ENCODE peak calls at places on chromosomes 12 and 14, in four cellular contexts. E is NT2/D1, M is psoas muscle, K is tibial artery. B is an unnamed sample.

GRCh38 chr14:60734465-60735242 is at the start of gene MNAT1:
- DNase-seq in E (no peak), M (peak; percentile 76), K (peak; percentile 73), B (peak; percentile 51)

GRCh38 chr14:102096569-102097188 is 9.8 kb upstream of the HSP90AA1 start:
- DNase-seq in E (no peak), M (peak; percentile 88), K (peak; percentile 90), B (peak; percentile 83)

GRCh38 chr12:82593901-82594396 is 92.8 kb upstream of the TMTC2 start:
- DNase-seq in E (no peak), M (no peak), K (no peak), B (no peak)

GRCh38 chr12:76422878-76423438 is 74.7 kb upstream of the BBS10 start:
- DNase-seq in E (no peak), M (no peak), K (no peak), B (no peak)

GRCh38 chr14:75069021-75069810 is at the start of gene ZC2HC1C:
- DNase-seq in E (peak; percentile 57), M (peak; percentile 97), K (peak; percentile 95), B (peak; percentile 96)

GRCh38 chr14:75476274-75476995 is 45.8 kb upstream of the BATF start:
- DNase-seq in E (no peak), M (no peak), K (no peak), B (no peak)

GRCh38 chr12:21456291-21456780 is 18.9 kb downstream of the PYROXD1 start:
- DNase-seq in E (no peak), M (no peak), K (no peak), B (no peak)

GRCh38 chr12:76792828-76793227 is 28.9 kb downstream of the ZDHHC17 start:
- DNase-seq in E (no peak), M (no peak), K (no peak), B (no peak)

GRCh38 chr12:127270193-127270592 is 996.8 kb upstream of the TMEM132C start:
- DNase-seq in E (no peak), M (no peak), K (no peak), B (no peak)

GRCh38 chr12:50188875-50189575 is 21.9 kb upstream of the CERS5 start:
- DNase-seq in E (no peak), M (no peak), K (no peak), B (no peak)

GRCh38 chr14:95564060-95564459 is 29.2 kb downstream of the GLRX5 start:
- DNase-seq in E (no peak), M (peak; percentile 47), K (no peak), B (no peak)

GRCh38 chr14:95192306-95192705 is 35.0 kb upstream of the DICER1 start:
- DNase-seq in E (no peak), M (no peak), K (no peak), B (no peak)

GRCh38 chr12:115660211-115660805 is 617.2 kb downstream of the MED13L start:
- DNase-seq in E (no peak), M (peak; percentile 19), K (no peak), B (no peak)

GRCh38 chr12:107560194-107560905 is 125.2 kb upstream of the PWP1 start:
- DNase-seq in E (peak; percentile 39), M (no peak), K (no peak), B (no peak)

GRCh38 chr12:73220951-73221350 is 948.8 kb downstream of the TRHDE start:
- DNase-seq in E (no peak), M (no peak), K (no peak), B (no peak)

GRCh38 chr14:59920378-59920683 is 387 bp downstream of the LRRC9 start:
- DNase-seq in E (no peak), M (no peak), K (no peak), B (no peak)

GRCh38 chr12:69024413-69024812 is 91.4 kb upstream of the CPM start:
- DNase-seq in E (no peak), M (no peak), K (no peak), B (no peak)

GRCh38 chr14:102883028-102883953 is 39.2 kb upstream of the AMN start:
- DNase-seq in E (no peak), M (no peak), K (no peak), B (no peak)

GRCh38 chr12:109532721-109533486 is 40.4 kb downstream of the MMAB start:
- DNase-seq in E (no peak), M (no peak), K (no peak), B (no peak)

DNA sequence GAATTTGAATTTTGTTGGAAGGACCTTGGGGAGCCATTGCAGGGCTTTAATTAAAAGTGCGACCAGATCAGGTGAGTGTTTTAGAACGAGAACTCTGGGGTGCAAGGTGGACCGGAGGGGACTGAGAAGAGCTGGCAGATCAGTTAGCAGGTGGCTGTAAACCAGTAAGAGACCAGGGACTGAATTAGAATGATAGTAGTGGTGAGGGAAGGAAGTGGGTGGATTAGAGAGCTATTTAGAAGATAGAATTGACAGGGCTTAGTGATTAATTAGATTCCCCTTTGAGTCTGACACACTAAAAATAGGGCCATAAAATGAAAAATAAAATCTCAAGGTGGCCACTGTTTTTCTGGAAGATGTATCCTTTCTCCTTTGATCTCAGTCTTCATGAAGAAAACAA is 44.8 kb downstream of the PLXNC1 start:
- DNase-seq in E (no peak), M (no peak), K (no peak), B (no peak)
- H3K4me3 ChIP-seq in E (no peak overlapping the region), M (no peak overlapping the region), K (no peak overlapping the region), B (no peak overlapping the region)

GRCh38 chr12:13100610-13100881 is 2.9 kb downstream of the GSG1 start:
- DNase-seq in E (no peak), M (no peak), K (no peak), B (no peak)

GRCh38 chr12:13100882-13101769 is 2.3 kb downstream of the GSG1 start:
- DNase-seq in E (peak; percentile 97), M (peak; percentile 95), K (peak; percentile 94), B (peak; percentile 92)

GRCh38 chr12:13101854-13102375 is 1.6 kb downstream of the GSG1 start:
- DNase-seq in E (no peak), M (no peak), K (no peak), B (peak; percentile 32)

GRCh38 chr12:13099066-13099909 is 4.2 kb downstream of the GSG1 start:
- DNase-seq in E (no peak), M (no peak), K (peak; percentile 51), B (no peak)

DNA sequence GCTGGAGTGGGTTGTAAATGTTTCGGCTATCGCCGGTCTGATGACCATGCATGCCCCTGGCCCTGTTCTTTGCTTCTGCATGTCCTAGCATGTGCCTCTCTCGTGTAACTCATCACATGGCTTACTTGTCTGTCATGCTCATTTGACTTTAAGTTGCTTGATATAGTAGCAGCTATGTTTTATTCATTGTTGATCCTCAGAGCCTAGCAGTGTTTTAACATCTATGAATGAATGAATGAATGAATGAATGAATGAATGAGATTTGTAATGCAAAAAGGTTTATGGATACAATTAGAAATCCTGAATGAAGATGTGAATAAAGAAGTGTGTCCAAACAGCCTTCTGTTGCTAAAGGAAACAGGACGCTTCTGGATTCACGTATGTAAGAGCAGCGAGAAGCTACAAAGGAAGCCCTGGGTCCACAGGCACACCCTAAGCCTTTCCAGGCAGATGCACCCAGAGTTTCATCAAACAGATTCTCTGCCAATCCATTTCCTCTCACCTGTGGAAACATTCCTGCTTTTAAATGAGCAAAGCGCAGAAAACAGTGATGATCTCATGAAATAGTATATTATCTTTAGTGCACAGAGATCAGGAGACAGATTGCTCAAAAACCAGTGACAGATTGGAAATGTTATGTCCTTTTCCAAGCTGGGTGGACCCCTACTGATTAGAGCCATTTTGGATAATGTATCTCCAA is 3.4 kb downstream of the GSG1 start:
- DNase-seq in E (no peak), M (no peak), K (no peak), B (no peak)
- H3K4me3 ChIP-seq in E (peak overlapping the region; percentile 45), M (peak overlapping the region; percentile 70), K (peak overlapping the region; percentile 60), B (peak overlapping the region; percentile 85)

DNA sequence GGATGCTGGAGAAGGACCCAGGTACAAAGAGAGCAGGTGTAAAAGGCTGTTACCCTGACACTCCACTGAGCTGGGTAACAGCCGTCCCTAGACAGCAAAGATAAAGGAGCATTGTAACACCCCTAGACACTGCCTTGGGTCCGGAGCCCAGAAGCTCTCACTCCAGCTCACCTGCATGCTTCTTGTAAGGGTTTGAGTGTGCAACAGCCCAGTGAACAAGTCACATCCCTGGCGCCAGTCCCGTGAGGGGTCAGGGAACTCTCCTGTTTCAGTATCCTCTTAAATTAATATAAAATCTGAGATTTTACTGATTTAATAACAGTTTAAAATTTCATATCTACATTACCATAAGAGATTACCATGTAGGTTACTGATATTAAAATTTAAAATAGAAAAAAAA is 124.8 kb upstream of the LMO3 start:
- DNase-seq in E (no peak), M (no peak), K (no peak), B (no peak)
- H3K4me3 ChIP-seq in E (no peak overlapping the region), M (no peak overlapping the region), K (no peak overlapping the region), B (no peak overlapping the region)

GRCh38 chr12:112096070-112096469 is 12.5 kb downstream of the NAA25 start:
- DNase-seq in E (no peak), M (no peak), K (no peak), B (no peak)
- H3K4me3 ChIP-seq in E (no peak overlapping the region), M (no peak overlapping the region), K (no peak overlapping the region), B (no peak overlapping the region)

GRCh38 chr14:97077253-97077653 is 280.1 kb downstream of the VRK1 start:
- DNase-seq in E (no peak), M (peak; percentile 27), K (peak; percentile 58), B (no peak)
- H3K4me3 ChIP-seq in E (no peak overlapping the region), M (no peak overlapping the region), K (no peak overlapping the region), B (no peak overlapping the region)

GRCh38 chr12:89345830-89346740 is 6.2 kb downstream of the DUSP6 start:
- DNase-seq in E (peak; percentile 75), M (peak; percentile 28), K (peak; percentile 65), B (peak; percentile 38)
- H3K4me3 ChIP-seq in E (no peak overlapping the region), M (peak overlapping the region; percentile 77), K (no peak overlapping the region), B (peak overlapping the region; percentile 44)

GRCh38 chr14:23950411-23951135 is 3.0 kb upstream of the DHRS4 start:
- DNase-seq in E (no peak), M (no peak), K (no peak), B (no peak)
- H3K4me3 ChIP-seq in E (no peak overlapping the region), M (no peak overlapping the region), K (no peak overlapping the region), B (no peak overlapping the region)

GRCh38 chr14:69880051-69880487 is 853 bp downstream of the SMOC1 start:
- DNase-seq in E (no peak), M (no peak), K (no peak), B (no peak)
- H3K4me3 ChIP-seq in E (peak overlapping the region; percentile 62), M (peak overlapping the region; percentile 75), K (peak overlapping the region; percentile 59), B (peak overlapping the region; percentile 35)

GRCh38 chr12:2826721-2827515 is 7.9 kb downstream of the NRIP2 start:
- DNase-seq in E (no peak), M (no peak), K (no peak), B (no peak)

GRCh38 chr12:2826036-2826435 is 8.8 kb downstream of the NRIP2 start:
- DNase-seq in E (peak; percentile 59), M (no peak), K (no peak), B (no peak)

GRCh38 chr12:2824541-2824940 is 10.3 kb downstream of the NRIP2 start:
- DNase-seq in E (no peak), M (no peak), K (no peak), B (no peak)

GRCh38 chr12:2823483-2823882 is 11.0 kb downstream of the ITFG2 start:
- DNase-seq in E (no peak), M (no peak), K (no peak), B (no peak)

DNA sequence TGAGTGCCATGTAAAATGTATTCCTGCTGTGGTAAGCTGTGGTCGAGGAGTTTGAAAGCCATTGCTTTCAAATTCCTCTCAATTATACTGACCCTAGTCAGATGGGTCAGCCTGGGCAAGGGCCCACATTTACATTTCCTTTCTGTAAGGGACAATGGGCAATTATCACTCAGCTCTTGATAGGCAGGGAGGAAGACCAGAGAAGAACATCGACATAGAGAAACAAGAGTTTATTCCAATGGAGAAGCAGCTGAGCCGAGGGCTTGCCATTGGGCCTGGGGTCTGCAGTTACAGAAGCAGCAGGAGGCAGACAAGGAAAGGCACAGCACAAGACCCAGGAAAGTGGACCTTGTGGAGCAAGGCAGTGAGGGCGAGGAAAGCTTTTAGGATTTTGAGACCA is 9.7 kb downstream of the NRIP2 start:
- DNase-seq in E (peak; percentile 96), M (no peak), K (no peak), B (no peak)
- H3K4me3 ChIP-seq in E (no peak overlapping the region), M (no peak overlapping the region), K (no peak overlapping the region), B (no peak overlapping the region)